ENCODE peak calls at places on chromosomes 1 and 21, in six cellular contexts. E is posterior vena cava; V is CMK; I is stimulated activated CD8-positive, alpha-beta memory T cell treated with anti-CD3 and anti-CD28 coated beads, Interleukin-2, amount 100 ng/mL, for 1 hour; B is GM13976; R is activated T-helper 1 cell treated with Interleukin-2 at 50 U/mL for 16 hours. A is an unnamed sample.

GRCh38 chr1:15026114-15026483 is 127.4 kb upstream of the TMEM51 start:
- DNase-seq in E (no peak), R (no peak), B (no peak), I (no peak), V (no peak), A (no peak)

GRCh38 chr1:230425252-230426061 is 675 bp downstream of the PGBD5 start:
- DNase-seq in B (no peak), V (no peak), E (no peak), R (no peak), I (no peak), A (peak; percentile 33)

GRCh38 chr1:180246579-180246978 is 16.5 kb downstream of the LHX4 start:
- DNase-seq in R (no peak), V (no peak), E (no peak), B (no peak), I (no peak), A (no peak)

GRCh38 chr1:206581571-206581981 is 30.7 kb downstream of the EIF2D start:
- DNase-seq in R (peak; percentile 40), I (no peak), V (no peak), E (no peak), B (no peak), A (no peak)

GRCh38 chr1:221598122-221598521 is 143.8 kb downstream of the DUSP10 start:
- DNase-seq in E (no peak), V (no peak), I (no peak), R (no peak), B (no peak), A (no peak)

GRCh38 chr1:150551049-150551783 is 2.0 kb downstream of the ADAMTSL4 start:
- DNase-seq in R (no peak), I (no peak), E (peak; percentile 82), V (no peak), B (no peak), A (no peak)

GRCh38 chr1:119674110-119674509 is 26.0 kb upstream of the ZNF697 start:
- DNase-seq in I (no peak), R (no peak), V (no peak), E (no peak), B (no peak), A (no peak)

GRCh38 chr1:196777603-196778002 is 3.0 kb downstream of the CFHR3 start:
- DNase-seq in E (no peak), R (no peak), I (no peak), B (no peak), V (no peak), A (no peak)

GRCh38 chr1:197619008-197619640 is 156.2 kb downstream of the DENND1B start:
- DNase-seq in E (no peak), B (no peak), R (no peak), I (no peak), V (no peak), A (no peak)

GRCh38 chr21:45670731-45671130 is 27.2 kb downstream of the PCBP3 start:
- DNase-seq in R (no peak), I (no peak), E (no peak), B (no peak), V (peak; percentile 30), A (no peak)

GRCh38 chr1:65812065-65812464 is 19.4 kb downstream of the PDE4B start:
- DNase-seq in I (no peak), V (no peak), R (no peak), B (peak; percentile 58), E (peak; percentile 80), A (no peak)

GRCh38 chr1:91736146-91736998 is 149.6 kb downstream of the TGFBR3 start:
- DNase-seq in E (no peak), V (no peak), I (no peak), B (no peak), R (no peak), A (no peak)

GRCh38 chr1:58762806-58763205 is 21.0 kb downstream of the JUN start:
- DNase-seq in B (no peak), E (no peak), I (no peak), V (no peak), R (no peak), A (no peak)

GRCh38 chr1:175433586-175434267 is 241.2 kb upstream of the KIAA0040 start:
- DNase-seq in B (no peak), R (no peak), E (no peak), V (no peak), I (no peak), A (no peak)

GRCh38 chr21:26843912-26844257 is 1.3 kb downstream of the ADAMTS1 start:
- DNase-seq in E (no peak), V (no peak), B (no peak), I (no peak), R (no peak), A (no peak)

GRCh38 chr1:34851431-34852105 is 8.0 kb downstream of the SMIM12 start:
- DNase-seq in E (peak; percentile 88), I (no peak), R (no peak), V (no peak), B (no peak), A (no peak)

GRCh38 chr1:172970186-172970585 is 80.6 kb downstream of the TNFSF18 start:
- DNase-seq in E (no peak), B (no peak), V (no peak), I (no peak), R (no peak), A (no peak)

GRCh38 chr1:225445644-225446297 is 17.9 kb upstream of the LBR start:
- DNase-seq in E (no peak), B (no peak), R (no peak), I (no peak), V (no peak), A (no peak)

GRCh38 chr1:232066521-232066920 is 439.9 kb downstream of the DISC1 start:
- DNase-seq in I (no peak), B (no peak), R (no peak), E (no peak), V (no peak), A (no peak)

GRCh38 chr1:109895720-109896504 is 14.7 kb upstream of the CSF1 start:
- DNase-seq in B (no peak), E (peak; percentile 87), I (no peak), R (no peak), V (peak; percentile 30), A (no peak)

GRCh38 chr21:14942801-14943490 is 121.9 kb downstream of the NRIP1 start:
- DNase-seq in R (no peak), E (no peak), V (no peak), I (no peak), B (no peak), A (no peak)

GRCh38 chr1:8047686-8048522 is 21.8 kb upstream of the ERRFI1 start:
- DNase-seq in B (no peak), R (no peak), I (no peak), V (no peak), E (no peak), A (no peak)

GRCh38 chr1:120179420-120180348 is 3.4 kb upstream of the SEC22B start:
- DNase-seq in E (peak; percentile 66), B (peak; percentile 11), I (no peak), V (no peak), R (no peak), A (peak; percentile 17)

GRCh38 chr1:63821650-63822049 is 47.8 kb downstream of the ROR1 start:
- DNase-seq in R (no peak), E (no peak), B (no peak), I (no peak), V (no peak), A (no peak)

GRCh38 chr1:19484793-19485361 is 462 bp downstream of the CAPZB start:
- DNase-seq in B (peak; percentile 46), V (peak; percentile 56), I (peak; percentile 7), E (peak; percentile 83), R (no peak), A (no peak)

GRCh38 chr1:116515702-116516101 is 55.1 kb downstream of the CD58 start:
- DNase-seq in B (no peak), E (no peak), V (no peak), R (no peak), I (no peak), A (no peak)

GRCh38 chr1:112995890-112996289 is 39.9 kb upstream of the SLC16A1 start:
- DNase-seq in E (no peak), R (no peak), B (no peak), I (no peak), V (no peak), A (no peak)

GRCh38 chr21:45300786-45301520 is 13.3 kb upstream of the POFUT2 start:
- DNase-seq in V (no peak), I (no peak), B (no peak), E (peak; percentile 81), R (no peak), A (no peak)

GRCh38 chr1:25743164-25744139 is 56.5 kb upstream of the SELENON start:
- DNase-seq in B (no peak), V (no peak), I (no peak), E (peak; percentile 97), R (no peak), A (peak; percentile 72)

GRCh38 chr1:236143104-236143948 is 987 bp downstream of the GPR137B start:
- DNase-seq in I (no peak), E (no peak), V (no peak), R (no peak), B (no peak), A (no peak)

GRCh38 chr1:207251066-207251465 is 70.4 kb upstream of the CD55 start:
- DNase-seq in R (no peak), B (no peak), E (no peak), V (no peak), I (no peak), A (no peak)

GRCh38 chr21:38817371-38818335 is 11.9 kb downstream of the ETS2 start:
- DNase-seq in R (no peak), V (peak; percentile 35), E (no peak), I (no peak), B (no peak), A (no peak)

GRCh38 chr1:5725855-5726585 is 266.2 kb downstream of the NPHP4 start:
- DNase-seq in V (no peak), B (no peak), R (no peak), I (no peak), E (no peak), A (no peak)

GRCh38 chr1:107990606-107991005 is 25.6 kb upstream of the VAV3 start:
- DNase-seq in R (no peak), B (no peak), V (no peak), E (no peak), I (no peak), A (no peak)

A was measured in frontal cortex.